ENCODE peak calls at places on chromosomes 11 and 22, in five cellular contexts. G is IMR-90, M is mammary epithelial cell, Q is A549, H is fibroblast of mammary gland. F is an unnamed sample.

GRCh38 chr11:2223153-2223794 is 47.1 kb downstream of the ASCL2 start:
- DNase-seq in G (no peak), M (no peak), Q (no peak), H (no peak), F (no peak)

GRCh38 chr11:74437441-74437840 is 29.9 kb downstream of the KCNE3 start:
- DNase-seq in G (peak; percentile 39), M (no peak), Q (no peak), H (no peak), F (peak; percentile 29)

GRCh38 chr11:58830693-58831301 is 13.7 kb downstream of the GLYATL2 start:
- DNase-seq in G (no peak), M (no peak), Q (no peak), H (no peak), F (no peak)

GRCh38 chr11:112662554-112662953 is 298.7 kb upstream of the NCAM1 start:
- DNase-seq in G (no peak), M (no peak), Q (no peak), H (no peak), F (no peak)

GRCh38 chr11:73323464-73323863 is 15.4 kb downstream of the ARHGEF17 start:
- DNase-seq in G (peak; percentile 77), M (no peak), Q (no peak), H (peak; percentile 61), F (peak; percentile 35)

GRCh38 chr11:64759131-64759721 is 548 bp downstream of the PYGM start:
- DNase-seq in G (no peak), M (no peak), Q (no peak), H (no peak), F (no peak)

GRCh38 chr11:117187428-117187798 is 8.9 kb downstream of the SIDT2 start:
- DNase-seq in G (no peak), M (no peak), Q (no peak), H (no peak), F (no peak)

GRCh38 chr11:94151903-94152677 is 23.4 kb downstream of the PANX1 start:
- DNase-seq in G (peak; percentile 91), M (peak; percentile 87), Q (peak; percentile 62), H (peak; percentile 92), F (peak; percentile 87)

GRCh38 chr11:23263466-23263865 is 403.2 kb upstream of the CCDC179 start:
- DNase-seq in G (no peak), M (no peak), Q (no peak), H (no peak), F (no peak)

GRCh38 chr22:17918840-17919239 is 105.5 kb downstream of the MICAL3 start:
- DNase-seq in G (peak; percentile 64), M (peak; percentile 67), Q (no peak), H (no peak), F (no peak)

GRCh38 chr11:368414-369335 is 624 bp upstream of the B4GALNT4 start:
- DNase-seq in G (peak; percentile 18), M (no peak), Q (peak; percentile 46), H (no peak), F (peak; percentile 7)

GRCh38 chr11:371051-371450 is 1.8 kb downstream of the B4GALNT4 start:
- DNase-seq in G (no peak), M (no peak), Q (no peak), H (no peak), F (no peak)

GRCh38 chr11:369336-370018 is at the start of gene B4GALNT4:
- DNase-seq in G (peak; percentile 23), M (no peak), Q (no peak), H (no peak), F (no peak)

GRCh38 chr11:371716-372590 is 2.7 kb downstream of the B4GALNT4 start:
- DNase-seq in G (no peak), M (no peak), Q (no peak), H (no peak), F (no peak)

DNA sequence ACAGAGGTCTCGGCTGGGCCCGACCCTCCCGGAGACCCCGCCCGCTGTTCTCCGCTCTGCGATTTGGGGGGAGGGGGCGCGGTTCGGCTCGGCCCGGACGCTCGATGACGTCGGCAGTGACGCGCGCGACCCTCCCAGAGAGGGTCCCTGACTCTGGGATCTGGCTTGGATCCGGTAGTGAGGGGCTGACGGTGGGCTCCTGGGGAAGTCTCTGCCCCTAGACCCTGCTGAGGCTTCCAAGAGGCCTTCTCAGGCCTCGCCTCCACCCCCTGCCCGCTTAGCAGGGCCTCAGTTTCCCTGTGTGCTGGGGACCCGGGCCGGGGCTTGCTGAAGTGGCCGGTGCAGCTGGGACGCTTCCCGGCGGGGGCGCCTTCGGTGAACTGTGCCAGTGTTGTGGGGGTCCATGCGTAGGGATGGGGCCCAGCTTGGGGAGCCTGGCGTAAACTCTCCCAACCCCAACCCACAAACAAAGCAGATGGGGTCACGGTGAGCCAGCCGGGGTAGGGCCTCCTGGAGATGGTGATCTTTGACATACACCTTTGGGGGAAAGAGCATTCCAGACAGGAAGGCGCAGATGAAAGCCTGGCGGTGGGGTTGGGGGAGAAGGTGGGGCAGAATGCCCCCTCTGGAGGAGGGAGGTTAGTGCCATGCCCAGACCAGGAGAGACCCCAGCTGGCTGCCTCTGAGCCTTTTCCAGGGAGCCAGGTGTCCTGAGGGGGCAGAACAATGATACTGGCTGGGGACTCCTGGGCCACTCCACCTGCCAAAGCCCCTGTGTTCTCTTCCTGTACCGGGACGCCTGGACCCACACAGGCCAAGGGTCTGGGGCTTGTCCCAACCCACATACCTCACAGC is 1.0 kb downstream of the B4GALNT4 start:
- DNase-seq in G (no peak), M (no peak), Q (no peak), H (no peak), F (no peak)
- H3K4me3 ChIP-seq in G (peak overlapping the region; percentile 70), M (peak overlapping the region; percentile 44), Q (peak overlapping the region; percentile 60), H (no peak overlapping the region), F (peak overlapping the region; percentile 27)

DNA sequence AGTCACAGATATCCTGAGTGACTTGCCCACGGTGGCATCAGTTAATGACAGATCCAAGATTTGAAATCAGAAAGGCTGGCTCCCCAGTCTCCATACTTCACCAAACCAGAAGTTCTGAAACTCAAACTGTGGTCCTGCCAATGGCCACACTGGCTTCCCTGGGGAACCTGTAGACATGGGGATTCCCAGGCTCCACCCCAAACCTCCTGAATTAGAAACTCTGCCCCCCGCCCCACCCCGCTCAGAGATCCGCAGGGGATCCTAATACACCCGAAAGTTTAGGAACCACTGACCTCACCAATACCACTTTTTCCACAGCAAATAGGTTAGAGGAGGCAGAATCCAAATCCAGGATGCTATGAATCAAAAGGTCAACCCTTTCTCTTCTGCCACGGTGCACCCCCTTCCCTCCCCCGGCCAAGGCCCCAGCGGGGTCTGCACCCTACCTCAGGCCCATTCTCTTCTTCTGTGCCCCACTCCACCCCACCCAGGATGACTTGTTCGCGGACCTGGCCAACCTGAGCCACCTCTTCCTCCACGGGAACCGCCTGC is 15.4 kb downstream of the RTN4RL2 start:
- DNase-seq in G (no peak), M (no peak), Q (no peak), H (no peak), F (no peak)
- H3K4me3 ChIP-seq in G (no peak overlapping the region), M (no peak overlapping the region), Q (no peak overlapping the region), H (no peak overlapping the region), F (no peak overlapping the region)

DNA sequence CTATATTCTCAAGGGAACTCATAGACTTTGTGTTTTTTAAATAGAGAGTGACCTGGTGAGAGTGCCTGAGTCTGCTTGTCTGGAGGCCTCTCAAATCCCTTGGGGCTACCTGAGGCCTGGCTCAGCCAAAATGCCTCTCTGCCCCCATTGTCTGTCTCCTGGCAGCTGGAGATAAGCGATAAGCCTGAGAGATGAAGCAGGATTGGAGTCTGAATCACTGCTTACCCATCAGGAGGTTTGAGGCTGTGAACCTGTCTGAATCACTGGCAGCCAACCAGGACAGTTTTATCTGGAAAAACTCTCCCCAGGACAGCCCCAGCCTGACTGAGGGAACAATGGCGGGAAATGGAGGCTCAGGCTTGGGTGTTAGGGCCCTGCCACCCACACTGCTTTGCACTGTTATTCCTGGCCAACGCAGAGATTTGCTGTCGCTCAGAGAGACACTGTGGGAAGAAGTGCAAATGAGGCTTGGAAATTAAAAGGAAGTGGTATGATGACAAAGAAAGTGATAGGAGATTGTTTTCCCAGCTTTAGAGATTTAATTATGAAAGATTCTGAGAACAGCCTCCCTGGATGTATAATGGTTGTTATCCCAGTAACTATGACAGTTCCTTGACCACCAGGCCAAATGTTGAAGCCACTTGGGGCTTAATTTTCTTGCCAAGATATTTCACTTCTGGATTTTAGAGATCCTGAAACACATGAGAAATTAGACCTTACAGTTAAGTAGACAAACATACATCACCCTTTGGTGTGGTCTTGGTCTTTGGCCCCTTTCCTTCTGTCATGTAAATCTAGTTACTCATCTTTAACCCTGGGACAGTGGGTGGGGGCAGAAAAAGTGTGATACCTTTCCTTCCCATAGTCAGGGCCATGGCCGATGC is 102.1 kb downstream of the RASSF10 start:
- DNase-seq in G (peak; percentile 76), M (peak; percentile 81), Q (peak; percentile 64), H (peak; percentile 32), F (peak; percentile 56)
- H3K4me3 ChIP-seq in G (no peak overlapping the region), M (no peak overlapping the region), Q (no peak overlapping the region), H (no peak overlapping the region), F (no peak overlapping the region)

GRCh38 chr22:35620624-35621245 is 3.6 kb upstream of the MB start:
- DNase-seq in G (peak; percentile 36), M (no peak), Q (peak; percentile 39), H (peak; percentile 38), F (peak; percentile 34)

GRCh38 chr22:35624547-35624946 is 7.4 kb upstream of the MB start:
- DNase-seq in G (no peak), M (no peak), Q (no peak), H (no peak), F (no peak)

GRCh38 chr22:35619336-35620094 is 2.4 kb upstream of the MB start:
- DNase-seq in G (no peak), M (no peak), Q (no peak), H (no peak), F (no peak)

GRCh38 chr22:35621446-35621845 is 4.3 kb upstream of the MB start:
- DNase-seq in G (no peak), M (no peak), Q (no peak), H (peak; percentile 56), F (no peak)

DNA sequence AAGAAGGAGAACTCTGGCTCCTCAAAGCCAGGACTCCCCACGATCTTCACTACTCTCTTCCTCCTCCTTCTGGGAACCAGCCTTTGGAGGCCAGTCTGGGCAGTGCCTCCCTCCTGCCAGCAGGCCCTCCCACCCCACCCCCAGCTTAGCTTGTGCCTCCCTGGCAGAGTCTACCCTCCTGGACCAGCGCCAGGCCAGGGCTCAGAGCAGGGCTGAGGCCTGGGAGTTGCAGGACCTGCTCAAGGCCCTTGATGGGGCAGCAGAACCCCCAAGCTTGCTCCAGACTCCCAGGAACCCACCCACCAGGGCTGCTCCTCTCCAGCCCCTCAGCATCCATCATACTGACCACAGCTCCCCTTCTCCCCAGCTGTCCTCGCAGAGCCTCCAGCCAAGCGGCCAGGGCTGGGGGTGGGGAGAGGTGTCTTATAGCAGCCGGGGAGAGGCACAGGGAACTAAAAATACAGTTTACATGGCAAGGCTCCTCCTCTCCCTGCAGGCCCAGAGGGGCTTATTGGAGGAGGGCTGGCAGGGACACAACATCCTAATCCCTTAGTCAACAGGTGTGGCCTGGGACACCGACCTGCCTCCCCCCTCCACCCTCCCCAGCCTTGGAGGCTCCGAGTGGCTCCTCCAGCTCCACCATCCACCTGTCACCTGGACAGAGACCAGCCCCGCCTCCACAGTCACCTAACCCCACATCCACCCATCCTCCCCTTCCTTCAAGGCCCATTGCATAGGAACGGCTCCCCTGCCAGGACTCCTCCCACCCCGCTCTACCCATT is 5.2 kb upstream of the MB start:
- DNase-seq in G (no peak), M (no peak), Q (peak; percentile 75), H (no peak), F (no peak)
- H3K4me3 ChIP-seq in G (no peak overlapping the region), M (no peak overlapping the region), Q (peak overlapping the region; percentile 0), H (no peak overlapping the region), F (no peak overlapping the region)

DNA sequence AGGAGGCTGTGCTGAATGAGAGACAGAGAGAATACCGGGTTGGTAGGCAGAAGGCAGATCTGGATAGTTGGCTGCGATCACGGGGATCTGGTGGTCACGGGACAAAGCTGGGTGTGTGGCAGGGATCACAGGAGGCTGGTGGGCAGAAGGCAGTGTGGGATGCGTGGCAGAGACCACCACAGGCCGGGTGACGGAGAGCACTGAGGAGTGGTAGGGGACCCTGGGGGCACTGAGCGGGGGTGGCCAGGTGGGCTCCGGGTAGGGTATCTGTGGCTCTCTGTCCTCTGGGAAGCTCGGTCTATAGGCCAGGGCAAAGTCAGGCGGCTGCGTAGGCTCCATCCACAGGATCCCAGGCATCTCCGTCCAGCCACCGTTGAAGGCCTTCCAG is 1.4 kb downstream of the CD248 start:
- DNase-seq in G (no peak), M (no peak), Q (no peak), H (no peak), F (no peak)
- H3K4me3 ChIP-seq in G (peak overlapping the region; percentile 72), M (no peak overlapping the region), Q (no peak overlapping the region), H (peak overlapping the region; percentile 63), F (peak overlapping the region; percentile 54)

F was measured in brain microvascular endothelial cell.